ENCODE peak calls at places on chromosomes 13 and 19, in eight cellular contexts. One of them, this sample, is unnamed.
A peak's percentile ranks its signal among the peaks of the same experiment; 100 is the strongest.

GRCh38 chr19:50607874-50608785 is 31.6 kb downstream of the SYT3 start:
- DNase-seq in choroid plexus epithelial cell: peak; percentile 36
- DNase-seq in prostate gland: peak; percentile 38
- DNase-seq in heart left ventricle: peak; percentile 75
- DNase-seq in endothelial cell: peak; percentile 8
- DNase-seq in adrenal gland: peak; percentile 73
- DNase-seq in CD8-positive, alpha-beta T cell: peak; percentile 78
- DNase-seq in Peyer's patch: peak; percentile 47
- DNase-seq in this sample: peak; percentile 90

GRCh38 chr19:2729943-2730818 is 9.0 kb upstream of the DIRAS1 start:
- DNase-seq in choroid plexus epithelial cell: no peak
- DNase-seq in prostate gland: no peak
- DNase-seq in heart left ventricle: no peak
- DNase-seq in endothelial cell: no peak
- DNase-seq in adrenal gland: no peak
- DNase-seq in CD8-positive, alpha-beta T cell: no peak
- DNase-seq in Peyer's patch: no peak
- DNase-seq in this sample: no peak

GRCh38 chr13:35881360-35881759 is 249.8 kb downstream of the DCLK1 start:
- DNase-seq in choroid plexus epithelial cell: peak; percentile 37
- DNase-seq in prostate gland: peak; percentile 63
- DNase-seq in heart left ventricle: no peak
- DNase-seq in endothelial cell: no peak
- DNase-seq in adrenal gland: no peak
- DNase-seq in CD8-positive, alpha-beta T cell: no peak
- DNase-seq in Peyer's patch: no peak
- DNase-seq in this sample: no peak

GRCh38 chr13:25741796-25742195 is 310.0 kb downstream of the SHISA2 start:
- DNase-seq in choroid plexus epithelial cell: no peak
- DNase-seq in prostate gland: no peak
- DNase-seq in heart left ventricle: no peak
- DNase-seq in endothelial cell: no peak
- DNase-seq in adrenal gland: no peak
- DNase-seq in CD8-positive, alpha-beta T cell: no peak
- DNase-seq in Peyer's patch: no peak
- DNase-seq in this sample: no peak

GRCh38 chr19:53898680-53899341 is 10.3 kb upstream of the CACNG7 start:
- DNase-seq in choroid plexus epithelial cell: no peak
- DNase-seq in prostate gland: no peak
- DNase-seq in heart left ventricle: no peak
- DNase-seq in endothelial cell: no peak
- DNase-seq in adrenal gland: no peak
- DNase-seq in CD8-positive, alpha-beta T cell: no peak
- DNase-seq in Peyer's patch: no peak
- DNase-seq in this sample: no peak

GRCh38 chr13:52067237-52067636 is 42.7 kb downstream of the UTP14C start:
- DNase-seq in choroid plexus epithelial cell: peak; percentile 28
- DNase-seq in prostate gland: no peak
- DNase-seq in heart left ventricle: no peak
- DNase-seq in endothelial cell: no peak
- DNase-seq in adrenal gland: no peak
- DNase-seq in CD8-positive, alpha-beta T cell: no peak
- DNase-seq in Peyer's patch: no peak
- DNase-seq in this sample: no peak

GRCh38 chr13:59774511-59774911 is 389.2 kb downstream of the DIAPH3 start:
- DNase-seq in choroid plexus epithelial cell: peak; percentile 77
- DNase-seq in prostate gland: no peak
- DNase-seq in heart left ventricle: no peak
- DNase-seq in endothelial cell: no peak
- DNase-seq in adrenal gland: no peak
- DNase-seq in CD8-positive, alpha-beta T cell: no peak
- DNase-seq in Peyer's patch: no peak
- DNase-seq in this sample: no peak

GRCh38 chr13:99258946-99259345 is 767 bp upstream of the GPR18 start:
- DNase-seq in choroid plexus epithelial cell: no peak
- DNase-seq in prostate gland: no peak
- DNase-seq in heart left ventricle: no peak
- DNase-seq in endothelial cell: no peak
- DNase-seq in adrenal gland: no peak
- DNase-seq in CD8-positive, alpha-beta T cell: peak; percentile 46
- DNase-seq in Peyer's patch: no peak
- DNase-seq in this sample: peak; percentile 47

GRCh38 chr13:55999709-56000108 is 1141.0 kb upstream of the PRR20A start:
- DNase-seq in choroid plexus epithelial cell: no peak
- DNase-seq in prostate gland: no peak
- DNase-seq in heart left ventricle: no peak
- DNase-seq in endothelial cell: peak; percentile 9
- DNase-seq in adrenal gland: no peak
- DNase-seq in CD8-positive, alpha-beta T cell: no peak
- DNase-seq in Peyer's patch: no peak
- DNase-seq in this sample: no peak

GRCh38 chr19:39212377-39212742 is 8.3 kb upstream of the SYCN start:
- DNase-seq in choroid plexus epithelial cell: peak; percentile 14
- DNase-seq in prostate gland: no peak
- DNase-seq in heart left ventricle: no peak
- DNase-seq in endothelial cell: peak; percentile 40
- DNase-seq in adrenal gland: no peak
- DNase-seq in CD8-positive, alpha-beta T cell: peak; percentile 54
- DNase-seq in Peyer's patch: peak; percentile 36
- DNase-seq in this sample: peak; percentile 47

GRCh38 chr19:32035611-32036010 is 309.8 kb upstream of the ZNF507 start:
- DNase-seq in choroid plexus epithelial cell: no peak
- DNase-seq in prostate gland: no peak
- DNase-seq in heart left ventricle: no peak
- DNase-seq in endothelial cell: no peak
- DNase-seq in adrenal gland: no peak
- DNase-seq in CD8-positive, alpha-beta T cell: no peak
- DNase-seq in Peyer's patch: no peak
- DNase-seq in this sample: no peak

GRCh38 chr19:13214036-13214730 is 64.0 kb downstream of the IER2 start:
- DNase-seq in choroid plexus epithelial cell: no peak
- DNase-seq in prostate gland: no peak
- DNase-seq in heart left ventricle: no peak
- DNase-seq in endothelial cell: no peak
- DNase-seq in adrenal gland: no peak
- DNase-seq in CD8-positive, alpha-beta T cell: no peak
- DNase-seq in Peyer's patch: no peak
- DNase-seq in this sample: no peak

GRCh38 chr13:93698016-93698613 is 471.5 kb downstream of the GPC6 start:
- DNase-seq in choroid plexus epithelial cell: no peak
- DNase-seq in prostate gland: no peak
- DNase-seq in heart left ventricle: no peak
- DNase-seq in endothelial cell: no peak
- DNase-seq in adrenal gland: no peak
- DNase-seq in CD8-positive, alpha-beta T cell: no peak
- DNase-seq in Peyer's patch: no peak
- DNase-seq in this sample: no peak

GRCh38 chr13:52128714-52129700 is at the start of gene NEK5:
- DNase-seq in choroid plexus epithelial cell: peak; percentile 53
- DNase-seq in prostate gland: peak; percentile 62
- DNase-seq in heart left ventricle: peak; percentile 63
- DNase-seq in endothelial cell: peak; percentile 92
- DNase-seq in adrenal gland: peak; percentile 70
- DNase-seq in CD8-positive, alpha-beta T cell: peak; percentile 35
- DNase-seq in Peyer's patch: peak; percentile 22
- DNase-seq in this sample: peak; percentile 72

GRCh38 chr13:107834717-107835116 is 380.6 kb downstream of the LIG4 start:
- DNase-seq in choroid plexus epithelial cell: peak; percentile 39
- DNase-seq in prostate gland: no peak
- DNase-seq in heart left ventricle: no peak
- DNase-seq in endothelial cell: no peak
- DNase-seq in adrenal gland: no peak
- DNase-seq in CD8-positive, alpha-beta T cell: no peak
- DNase-seq in Peyer's patch: no peak
- DNase-seq in this sample: no peak

GRCh38 chr13:41313659-41314197 is 2.7 kb downstream of the NAA16 start:
- DNase-seq in choroid plexus epithelial cell: no peak
- DNase-seq in prostate gland: no peak
- DNase-seq in heart left ventricle: no peak
- DNase-seq in endothelial cell: no peak
- DNase-seq in adrenal gland: no peak
- DNase-seq in CD8-positive, alpha-beta T cell: no peak
- DNase-seq in Peyer's patch: no peak
- DNase-seq in this sample: no peak

GRCh38 chr13:28097503-28097902 is 2.9 kb downstream of the FLT3 start:
- DNase-seq in choroid plexus epithelial cell: no peak
- DNase-seq in prostate gland: no peak
- DNase-seq in heart left ventricle: no peak
- DNase-seq in endothelial cell: no peak
- DNase-seq in adrenal gland: no peak
- DNase-seq in CD8-positive, alpha-beta T cell: no peak
- DNase-seq in Peyer's patch: no peak
- DNase-seq in this sample: no peak

GRCh38 chr19:35851213-35852028 is 883 bp downstream of the NPHS1 start:
- DNase-seq in choroid plexus epithelial cell: no peak
- DNase-seq in prostate gland: no peak
- DNase-seq in heart left ventricle: no peak
- DNase-seq in endothelial cell: no peak
- DNase-seq in adrenal gland: no peak
- DNase-seq in CD8-positive, alpha-beta T cell: peak; percentile 50
- DNase-seq in Peyer's patch: no peak
- DNase-seq in this sample: no peak
- TF ChIP-seq CTCF in choroid plexus epithelial cell: no peak
- TF ChIP-seq CTCF in prostate gland: no peak
- TF ChIP-seq CTCF in heart left ventricle: no peak
- TF ChIP-seq CTCF in endothelial cell: no peak
- TF ChIP-seq CTCF in adrenal gland: no peak
- TF ChIP-seq CTCF in CD8-positive, alpha-beta T cell: no peak
- TF ChIP-seq CTCF in Peyer's patch: no peak
- TF ChIP-seq CTCF in this sample: peak; percentile 8

DNA sequence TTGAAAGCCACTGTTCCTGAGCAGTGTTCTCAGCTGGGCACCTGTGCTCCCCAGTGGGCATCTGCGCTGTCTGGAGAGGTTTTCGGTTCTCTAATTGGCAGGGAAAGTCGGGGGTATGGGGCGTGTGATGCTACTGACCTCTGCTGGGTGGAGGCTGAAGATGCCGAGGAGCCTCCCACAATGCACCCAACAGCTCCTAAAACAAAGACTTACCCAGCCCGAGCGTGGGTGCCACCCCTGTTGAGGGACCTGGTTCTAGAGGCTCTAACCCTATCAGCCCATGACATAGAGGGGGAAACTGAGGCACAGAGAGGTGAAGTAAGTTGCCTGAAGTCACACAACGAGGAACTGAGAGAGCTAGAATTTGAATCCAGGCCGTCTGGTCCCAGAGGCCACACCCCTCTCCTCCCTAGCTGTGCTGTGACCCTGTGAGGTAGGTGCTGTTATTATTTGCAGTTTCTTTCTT is 2.3 kb downstream of the SPACA4 start:
- DNase-seq in choroid plexus epithelial cell: peak; percentile 52
- DNase-seq in prostate gland: no peak
- DNase-seq in heart left ventricle: no peak
- DNase-seq in endothelial cell: peak; percentile 44
- DNase-seq in adrenal gland: no peak
- DNase-seq in CD8-positive, alpha-beta T cell: peak; percentile 57
- DNase-seq in Peyer's patch: peak; percentile 62
- DNase-seq in this sample: peak; percentile 84
- TF ChIP-seq CTCF in choroid plexus epithelial cell: peak; percentile 67
- TF ChIP-seq CTCF in prostate gland: no peak
- TF ChIP-seq CTCF in heart left ventricle: peak; percentile 31
- TF ChIP-seq CTCF in endothelial cell: no peak
- TF ChIP-seq CTCF in adrenal gland: no peak
- TF ChIP-seq CTCF in CD8-positive, alpha-beta T cell: peak; percentile 50
- TF ChIP-seq CTCF in Peyer's patch: peak; percentile 43
- TF ChIP-seq CTCF in this sample: peak; percentile 76

DNA sequence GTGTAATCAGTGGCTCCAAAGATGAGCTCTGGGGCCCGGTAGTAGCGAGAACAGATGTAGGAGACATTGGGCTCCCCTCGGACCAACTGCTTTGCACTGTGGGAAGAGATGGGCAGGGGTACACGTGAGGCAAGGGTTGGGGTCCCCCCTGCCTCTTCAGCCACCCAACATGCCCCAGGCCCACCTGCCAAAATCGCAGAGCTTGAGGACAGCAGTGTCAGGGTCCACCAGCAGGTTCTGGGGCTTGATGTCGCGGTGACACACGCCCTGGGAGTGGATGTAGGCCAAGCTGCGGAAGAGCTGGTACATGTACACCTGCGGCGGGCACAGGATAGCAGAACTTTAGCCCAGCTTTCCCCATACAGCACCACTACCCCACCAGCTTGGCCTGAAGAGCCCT is 8.0 kb downstream of the GSK3A start:
- DNase-seq in choroid plexus epithelial cell: no peak
- DNase-seq in prostate gland: no peak
- DNase-seq in heart left ventricle: no peak
- DNase-seq in endothelial cell: no peak
- DNase-seq in adrenal gland: no peak
- DNase-seq in CD8-positive, alpha-beta T cell: no peak
- DNase-seq in Peyer's patch: no peak
- DNase-seq in this sample: no peak
- TF ChIP-seq CTCF in choroid plexus epithelial cell: no peak
- TF ChIP-seq CTCF in prostate gland: no peak
- TF ChIP-seq CTCF in heart left ventricle: no peak
- TF ChIP-seq CTCF in endothelial cell: no peak
- TF ChIP-seq CTCF in adrenal gland: no peak
- TF ChIP-seq CTCF in CD8-positive, alpha-beta T cell: no peak
- TF ChIP-seq CTCF in Peyer's patch: no peak
- TF ChIP-seq CTCF in this sample: no peak

GRCh38 chr13:74037762-74038161 is 96.4 kb downstream of the KLF12 start:
- DNase-seq in choroid plexus epithelial cell: no peak
- DNase-seq in prostate gland: no peak
- DNase-seq in heart left ventricle: no peak
- DNase-seq in endothelial cell: no peak
- DNase-seq in adrenal gland: no peak
- DNase-seq in CD8-positive, alpha-beta T cell: no peak
- DNase-seq in Peyer's patch: no peak
- DNase-seq in this sample: no peak

GRCh38 chr13:74039154-74039553 is 95.0 kb downstream of the KLF12 start:
- DNase-seq in choroid plexus epithelial cell: no peak
- DNase-seq in prostate gland: no peak
- DNase-seq in heart left ventricle: no peak
- DNase-seq in endothelial cell: no peak
- DNase-seq in adrenal gland: no peak
- DNase-seq in CD8-positive, alpha-beta T cell: no peak
- DNase-seq in Peyer's patch: no peak
- DNase-seq in this sample: no peak

GRCh38 chr13:74039667-74040066 is 94.5 kb downstream of the KLF12 start:
- DNase-seq in choroid plexus epithelial cell: no peak
- DNase-seq in prostate gland: no peak
- DNase-seq in heart left ventricle: no peak
- DNase-seq in endothelial cell: no peak
- DNase-seq in adrenal gland: no peak
- DNase-seq in CD8-positive, alpha-beta T cell: no peak
- DNase-seq in Peyer's patch: no peak
- DNase-seq in this sample: no peak

GRCh38 chr13:74036373-74036772 is 97.8 kb downstream of the KLF12 start:
- DNase-seq in choroid plexus epithelial cell: no peak
- DNase-seq in prostate gland: peak; percentile 42
- DNase-seq in heart left ventricle: no peak
- DNase-seq in endothelial cell: no peak
- DNase-seq in adrenal gland: no peak
- DNase-seq in CD8-positive, alpha-beta T cell: no peak
- DNase-seq in Peyer's patch: no peak
- DNase-seq in this sample: no peak

DNA sequence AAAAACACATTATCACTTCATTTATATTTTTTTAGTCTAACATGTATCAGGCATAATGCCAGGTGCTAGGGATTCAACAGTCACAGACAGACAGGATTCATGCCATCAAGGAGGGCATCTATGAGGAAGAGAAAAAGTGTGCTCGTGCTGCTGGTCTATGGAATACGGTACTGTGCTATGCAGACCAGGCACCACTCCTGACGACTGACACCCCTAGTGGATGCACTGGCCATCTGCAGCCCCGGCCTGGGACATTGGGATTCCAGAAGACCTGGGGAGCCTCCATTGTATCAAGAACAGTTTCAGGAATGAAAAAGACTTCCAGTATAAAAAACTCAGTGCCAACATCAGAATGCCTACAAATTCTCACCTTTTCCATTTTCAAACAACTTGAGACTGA is 94.0 kb downstream of the KLF12 start:
- DNase-seq in choroid plexus epithelial cell: peak; percentile 55
- DNase-seq in prostate gland: no peak
- DNase-seq in heart left ventricle: peak; percentile 59
- DNase-seq in endothelial cell: peak; percentile 76
- DNase-seq in adrenal gland: no peak
- DNase-seq in CD8-positive, alpha-beta T cell: peak; percentile 26
- DNase-seq in Peyer's patch: peak; percentile 46
- DNase-seq in this sample: peak; percentile 20
- TF ChIP-seq CTCF in choroid plexus epithelial cell: peak; percentile 70
- TF ChIP-seq CTCF in prostate gland: no peak
- TF ChIP-seq CTCF in heart left ventricle: peak; percentile 52
- TF ChIP-seq CTCF in endothelial cell: peak; percentile 49
- TF ChIP-seq CTCF in adrenal gland: peak; percentile 30
- TF ChIP-seq CTCF in CD8-positive, alpha-beta T cell: peak; percentile 28
- TF ChIP-seq CTCF in Peyer's patch: peak; percentile 52
- TF ChIP-seq CTCF in this sample: peak; percentile 73

This sample was measured in GM13977.